ENCODE peak calls at places on chromosomes 5 and 9, in ten cellular contexts. I, B, D, J, W, H, O, T, R and L are unnamed samples.

GRCh38 chr5:119343766-119344165 is 12.1 kb upstream of the TNFAIP8 start:
- DNase-seq in I (no peak), B (no peak), D (no peak), J (peak; percentile 45), W (no peak), H (no peak), O (no peak), T (no peak), R (no peak), L (no peak)

GRCh38 chr9:17962747-17963146 is 383.9 kb downstream of the SH3GL2 start:
- DNase-seq in I (no peak), B (no peak), D (no peak), J (no peak), W (no peak), H (no peak), O (no peak), T (no peak), R (peak; percentile 27), L (no peak)

GRCh38 chr5:158320178-158320674 is 461.3 kb upstream of the CLINT1 start:
- DNase-seq in I (no peak), B (peak; percentile 16), D (no peak), J (no peak), W (no peak), H (no peak), O (no peak), T (no peak), R (no peak), L (no peak)

GRCh38 chr9:107637421-107638420 is 148.2 kb upstream of the KLF4 start:
- DNase-seq in I (peak; percentile 88), B (peak; percentile 57), D (no peak), J (no peak), W (no peak), H (peak; percentile 68), O (peak; percentile 97), T (no peak), R (peak; percentile 94), L (no peak)

GRCh38 chr9:80177949-80178480 is 606.2 kb downstream of the TLE4 start:
- DNase-seq in I (no peak), B (no peak), D (no peak), J (no peak), W (no peak), H (no peak), O (no peak), T (no peak), R (no peak), L (no peak)

GRCh38 chr5:180718810-180719453 is 20.9 kb downstream of the OR2Y1 start:
- DNase-seq in I (no peak), B (peak; percentile 16), D (peak; percentile 44), J (peak; percentile 19), W (peak; percentile 10), H (no peak), O (peak; percentile 56), T (peak; percentile 5), R (no peak), L (peak; percentile 13)

GRCh38 chr9:98427491-98427890 is 172.0 kb upstream of the TBC1D2 start:
- DNase-seq in I (no peak), B (no peak), D (peak; percentile 92), J (no peak), W (no peak), H (no peak), O (no peak), T (no peak), R (no peak), L (no peak)

GRCh38 chr5:3394046-3394597 is 201.5 kb upstream of the IRX1 start:
- DNase-seq in I (no peak), B (no peak), D (no peak), J (no peak), W (no peak), H (no peak), O (no peak), T (no peak), R (no peak), L (no peak)

GRCh38 chr9:92986175-92987110 is 39.1 kb downstream of the FGD3 start:
- DNase-seq in I (no peak), B (no peak), D (no peak), J (peak; percentile 43), W (no peak), H (no peak), O (peak; percentile 62), T (no peak), R (no peak), L (peak; percentile 41)

GRCh38 chr9:107809859-107810492 is 320.4 kb upstream of the KLF4 start:
- DNase-seq in I (peak; percentile 35), B (no peak), D (no peak), J (no peak), W (no peak), H (no peak), O (no peak), T (no peak), R (no peak), L (no peak)

GRCh38 chr9:124222109-124222508 is 35.6 kb upstream of the NEK6 start:
- DNase-seq in I (peak; percentile 22), B (no peak), D (no peak), J (no peak), W (no peak), H (no peak), O (no peak), T (no peak), R (no peak), L (no peak)

GRCh38 chr5:173795601-173796000 is 92.5 kb upstream of the CPEB4 start:
- DNase-seq in I (no peak), B (no peak), D (no peak), J (no peak), W (no peak), H (no peak), O (no peak), T (no peak), R (no peak), L (no peak)

GRCh38 chr9:110101531-110102161 is 106.3 kb downstream of the C9orf152 start:
- DNase-seq in I (no peak), B (no peak), D (no peak), J (no peak), W (peak; percentile 49), H (no peak), O (no peak), T (no peak), R (no peak), L (no peak)

GRCh38 chr5:40540301-40540700 is 139.4 kb upstream of the PTGER4 start:
- DNase-seq in I (no peak), B (no peak), D (no peak), J (no peak), W (no peak), H (no peak), O (no peak), T (no peak), R (no peak), L (no peak)

GRCh38 chr5:113488645-113489184 is 462 bp upstream of the MCC start:
- DNase-seq in I (peak; percentile 38), B (no peak), D (no peak), J (no peak), W (no peak), H (no peak), O (no peak), T (no peak), R (no peak), L (no peak)

GRCh38 chr5:116789522-116789921 is 214.9 kb upstream of the SEMA6A start:
- DNase-seq in I (no peak), B (peak; percentile 45), D (no peak), J (no peak), W (no peak), H (no peak), O (no peak), T (no peak), R (no peak), L (no peak)

GRCh38 chr5:75338408-75338807 is 1.4 kb downstream of the HMGCR start:
- DNase-seq in I (no peak), B (no peak), D (no peak), J (no peak), W (no peak), H (no peak), O (no peak), T (no peak), R (no peak), L (no peak)

GRCh38 chr5:38551020-38552017 is 5.1 kb downstream of the LIFR start:
- DNase-seq in I (no peak), B (peak; percentile 52), D (peak; percentile 43), J (no peak), W (no peak), H (peak; percentile 32), O (peak; percentile 85), T (no peak), R (no peak), L (no peak)

GRCh38 chr9:99373912-99374311 is 151.8 kb downstream of the SEC61B start:
- DNase-seq in I (no peak), B (no peak), D (no peak), J (no peak), W (no peak), H (no peak), O (no peak), T (no peak), R (no peak), L (no peak)

GRCh38 chr5:112113565-112113964 is 305.5 kb downstream of the EPB41L4A start:
- DNase-seq in I (no peak), B (no peak), D (no peak), J (no peak), W (no peak), H (no peak), O (no peak), T (no peak), R (no peak), L (no peak)

GRCh38 chr5:41286696-41287095 is 73.4 kb upstream of the C6 start:
- DNase-seq in I (no peak), B (no peak), D (no peak), J (no peak), W (no peak), H (no peak), O (peak; percentile 55), T (no peak), R (no peak), L (no peak)

GRCh38 chr9:106915851-106916250 is 52.9 kb downstream of the ZNF462 start:
- DNase-seq in I (no peak), B (no peak), D (no peak), J (no peak), W (no peak), H (no peak), O (no peak), T (no peak), R (no peak), L (no peak)

GRCh38 chr5:24163091-24163490 is 481.7 kb downstream of the CDH10 start:
- DNase-seq in I (no peak), B (no peak), D (peak; percentile 75), J (no peak), W (no peak), H (no peak), O (no peak), T (no peak), R (no peak), L (no peak)

GRCh38 chr5:173646684-173647083 is 30.2 kb upstream of the BOD1 start:
- DNase-seq in I (no peak), B (no peak), D (no peak), J (no peak), W (no peak), H (no peak), O (no peak), T (no peak), R (no peak), L (no peak)

GRCh38 chr5:172678902-172679301 is 37.8 kb downstream of the NEURL1B start:
- DNase-seq in I (peak; percentile 69), B (peak; percentile 54), D (no peak), J (no peak), W (no peak), H (peak; percentile 88), O (no peak), T (no peak), R (peak; percentile 61), L (no peak)

GRCh38 chr5:136132087-136132486 is 558 bp upstream of the SMAD5 start:
- DNase-seq in I (peak; percentile 33), B (peak; percentile 24), D (no peak), J (no peak), W (no peak), H (peak; percentile 14), O (peak; percentile 15), T (no peak), R (peak; percentile 25), L (no peak)

GRCh38 chr5:127092690-127093089 is 19.4 kb upstream of the C5orf63 start:
- DNase-seq in I (no peak), B (peak; percentile 36), D (peak; percentile 16), J (no peak), W (no peak), H (no peak), O (no peak), T (no peak), R (no peak), L (no peak)

GRCh38 chr5:61416410-61416809 is 84.4 kb downstream of the ZSWIM6 start:
- DNase-seq in I (no peak), B (no peak), D (peak; percentile 15), J (no peak), W (no peak), H (no peak), O (no peak), T (no peak), R (no peak), L (no peak)